ENCODE peak calls at places on chromosomes 16 and 17, in eight cellular contexts. X is NCI-H1092, A is fibroblast of lung, Q is HEK293T, B is NCI-H2029, K is frontal cortex, T is psoas muscle, O is posterior cingulate gyrus. C is an unnamed sample.

GRCh38 chr17:795276-795675 is 13.1 kb downstream of the MRM3 start:
- DNase-seq in X (no peak), A (no peak), Q (no peak), B (no peak), K (no peak), T (peak), O (peak), C (no peak)

GRCh38 chr16:1643521-1643920 is 31.4 kb downstream of the CRAMP1 start:
- DNase-seq in X (no peak), A (no peak), Q (no peak), B (no peak), K (no peak), T (peak), O (peak), C (peak)

GRCh38 chr16:85683363-85683762 is 5.4 kb downstream of the GINS2 start:
- DNase-seq in X (no peak), A (no peak), Q (no peak), B (peak), K (no peak), T (no peak), O (peak), C (no peak)

GRCh38 chr17:12180644-12181261 is 160.1 kb downstream of the MAP2K4 start:
- DNase-seq in X (no peak), A (peak), Q (peak), B (peak), K (peak), T (no peak), O (no peak), C (peak)

GRCh38 chr16:75624921-75625334 is 1.8 kb upstream of the ADAT1 start:
- DNase-seq in X (no peak), A (peak), Q (no peak), B (no peak), K (no peak), T (no peak), O (no peak), C (no peak)

GRCh38 chr17:66459811-66460270 is 157.4 kb downstream of the PRKCA start:
- DNase-seq in X (no peak), A (peak), Q (no peak), B (no peak), K (no peak), T (no peak), O (no peak), C (no peak)

GRCh38 chr17:63124536-63124935 is 158.5 kb downstream of the TANC2 start:
- DNase-seq in X (no peak), A (no peak), Q (no peak), B (no peak), K (no peak), T (no peak), O (no peak), C (no peak)

GRCh38 chr17:40443988-40444899 is 994 bp downstream of the IGFBP4 start:
- DNase-seq in X (no peak), A (peak), Q (no peak), B (no peak), K (no peak), T (no peak), O (no peak), C (no peak)

GRCh38 chr16:16782153-16782552 is 403.2 kb downstream of the NPIPA7 start:
- DNase-seq in X (no peak), A (no peak), Q (no peak), B (no peak), K (no peak), T (no peak), O (no peak), C (no peak)

GRCh38 chr17:32020943-32021617 is 13.9 kb downstream of the LRRC37B start:
- DNase-seq in X (no peak), A (peak), Q (no peak), B (no peak), K (no peak), T (no peak), O (no peak), C (peak)

GRCh38 chr17:9670596-9670995 is 25.3 kb downstream of the USP43 start:
- DNase-seq in X (no peak), A (no peak), Q (no peak), B (no peak), K (no peak), T (no peak), O (no peak), C (no peak)

GRCh38 chr17:79987187-79987889 is 48.3 kb downstream of the TBC1D16 start:
- DNase-seq in X (no peak), A (peak), Q (no peak), B (no peak), K (no peak), T (no peak), O (no peak), C (no peak)

GRCh38 chr17:42536048-42536371 is at the start of gene NAGLU:
- DNase-seq in X (peak), A (peak), Q (peak), B (peak), K (peak), T (peak), O (peak), C (peak)

GRCh38 chr16:49575352-49576172 is 202.0 kb downstream of the C16orf78 start:
- DNase-seq in X (no peak), A (no peak), Q (no peak), B (no peak), K (no peak), T (no peak), O (peak), C (peak)

GRCh38 chr16:22813223-22813945 is 578 bp upstream of the HS3ST2 start:
- DNase-seq in X (no peak), A (peak), Q (peak), B (no peak), K (peak), T (peak), O (peak), C (peak)

GRCh38 chr17:75364078-75364477 is 41.4 kb downstream of the GRB2 start:
- DNase-seq in X (no peak), A (peak), Q (no peak), B (no peak), K (no peak), T (no peak), O (no peak), C (no peak)

GRCh38 chr16:85768225-85768624 is 17.3 kb upstream of the C16orf74 start:
- DNase-seq in X (no peak), A (no peak), Q (no peak), B (no peak), K (no peak), T (no peak), O (peak), C (no peak)

GRCh38 chr16:87802670-87803069 is 36.9 kb upstream of the KLHDC4 start:
- DNase-seq in X (no peak), A (no peak), Q (no peak), B (no peak), K (no peak), T (no peak), O (no peak), C (no peak)

GRCh38 chr17:47305302-47305923 is 18.3 kb upstream of the EFCAB13 start:
- DNase-seq in X (no peak), A (peak), Q (no peak), B (no peak), K (no peak), T (no peak), O (no peak), C (no peak)

GRCh38 chr17:34177642-34178041 is 77.4 kb upstream of the CCL2 start:
- DNase-seq in X (no peak), A (peak), Q (no peak), B (no peak), K (no peak), T (no peak), O (no peak), C (no peak)

GRCh38 chr17:8632087-8632486 is 1.6 kb upstream of the MYH10 start:
- DNase-seq in X (no peak), A (no peak), Q (no peak), B (no peak), K (no peak), T (no peak), O (no peak), C (no peak)

GRCh38 chr16:23420011-23420410 is 33.0 kb downstream of the COG7 start:
- DNase-seq in X (no peak), A (peak), Q (no peak), B (no peak), K (no peak), T (no peak), O (no peak), C (no peak)

GRCh38 chr16:70772493-70772892 is 28.5 kb downstream of the VAC14 start:
- DNase-seq in X (no peak), A (peak), Q (no peak), B (no peak), K (no peak), T (no peak), O (no peak), C (no peak)

GRCh38 chr17:43832168-43832975 is 574 bp downstream of the MPP3 start:
- DNase-seq in X (no peak), A (peak), Q (peak), B (no peak), K (peak), T (peak), O (peak), C (no peak)

GRCh38 chr16:2486645-2487516 is 12.0 kb downstream of the TBC1D24 start:
- DNase-seq in X (peak), A (no peak), Q (no peak), B (no peak), K (peak), T (peak), O (no peak), C (peak)

GRCh38 chr17:34307110-34307509 is 12.1 kb upstream of the CCL8 start:
- DNase-seq in X (no peak), A (no peak), Q (no peak), B (no peak), K (no peak), T (peak), O (no peak), C (no peak)

GRCh38 chr16:71473891-71474290 is 11.8 kb upstream of the ZNF23 start:
- DNase-seq in X (no peak), A (peak), Q (no peak), B (no peak), K (no peak), T (no peak), O (no peak), C (no peak)

GRCh38 chr17:57739402-57740224 is 5.5 kb downstream of the CCDC182 start:
- DNase-seq in X (no peak), A (no peak), Q (peak), B (peak), K (no peak), T (no peak), O (peak), C (no peak)

GRCh38 chr16:67470314-67470713 is 10.6 kb downstream of the ATP6V0D1 start:
- DNase-seq in X (peak), A (no peak), Q (no peak), B (peak), K (peak), T (peak), O (peak), C (peak)

GRCh38 chr17:32487460-32488176 is 825 bp downstream of the CDK5R1 start:
- DNase-seq in X (no peak), A (peak), Q (peak), B (no peak), K (no peak), T (no peak), O (peak), C (no peak)

GRCh38 chr17:82332669-82333278 is 792 bp downstream of the SECTM1 start:
- DNase-seq in X (no peak), A (peak), Q (no peak), B (no peak), K (peak), T (no peak), O (no peak), C (peak)

GRCh38 chr16:10945065-10945787 is 862 bp downstream of the CLEC16A start:
- DNase-seq in X (no peak), A (no peak), Q (no peak), B (no peak), K (no peak), T (no peak), O (no peak), C (no peak)

GRCh38 chr17:28416703-28417311 is 10.8 kb upstream of the SLC46A1 start:
- DNase-seq in X (peak), A (peak), Q (peak), B (peak), K (no peak), T (no peak), O (no peak), C (peak)